ENCODE peak calls at places on chromosomes 3 and 15, in seven cellular contexts. G is PC-3, I is H9, B is mesendoderm, O is endothelial cell of umbilical vein, S is osteoblast, X is H1. W is an unnamed sample. For H3K79me2, the result is how much of the 10 kb centered on the place peaks cover.

GRCh38 chr3:138270245-138270644 is 59.4 kb downstream of the NME9 start:
- DNase-seq in O (no peak), B (no peak), X (no peak), S (no peak), I (no peak), G (peak), W (no peak)

GRCh38 chr3:65303431-65303830 is 615.6 kb upstream of the ADAMTS9 start:
- DNase-seq in B (no peak), I (no peak), G (no peak), X (no peak), O (no peak), S (no peak), W (no peak)

GRCh38 chr3:133989931-133990702 is 39.6 kb downstream of the SLCO2A1 start:
- DNase-seq in S (no peak), I (no peak), B (no peak), X (no peak), O (no peak), G (no peak), W (no peak)

GRCh38 chr3:120244834-120245225 is 40.2 kb downstream of the GPR156 start:
- DNase-seq in B (peak), I (no peak), S (no peak), X (no peak), O (no peak), G (no peak), W (no peak)

GRCh38 chr15:28094732-28095521 is 4.2 kb downstream of the OCA2 start:
- DNase-seq in B (peak), G (peak), I (peak), O (no peak), S (peak), X (peak), W (no peak)

GRCh38 chr15:73389971-73390544 is 21.3 kb upstream of the HCN4 start:
- DNase-seq in B (no peak), S (no peak), O (no peak), G (no peak), X (no peak), I (no peak), W (no peak)

GRCh38 chr3:72993391-72993790 is 3.2 kb upstream of the PPP4R2 start:
- DNase-seq in B (peak), I (peak), G (peak), O (no peak), S (no peak), X (no peak), W (no peak)

GRCh38 chr15:88912500-88912921 is 668 bp downstream of the MFGE8 start:
- DNase-seq in X (no peak), B (peak), S (peak), I (no peak), G (no peak), O (no peak), W (no peak)

GRCh38 chr3:169865176-169865800 is 4.4 kb downstream of the LRRC31 start:
- DNase-seq in O (no peak), B (no peak), G (no peak), I (no peak), X (no peak), S (no peak), W (no peak)

GRCh38 chr3:157135671-157136396 is 24.1 kb downstream of the CCNL1 start:
- DNase-seq in I (no peak), S (no peak), B (peak), G (peak), X (no peak), O (no peak), W (no peak)

GRCh38 chr15:38861108-38861507 is 296.5 kb upstream of the RASGRP1 start:
- DNase-seq in O (no peak), B (no peak), G (no peak), X (no peak), S (no peak), I (no peak), W (no peak)

GRCh38 chr15:66945286-66945685 is 120.1 kb upstream of the SMAD3 start:
- DNase-seq in S (no peak), O (no peak), I (no peak), B (no peak), X (no peak), G (no peak), W (no peak)

GRCh38 chr3:184711366-184712247 is at the start of gene MAGEF1:
- DNase-seq in S (peak), B (peak), G (peak), I (peak), O (peak), X (peak), W (peak)

GRCh38 chr3:43638594-43639447 is 17.0 kb upstream of the ANO10 start:
- DNase-seq in X (no peak), G (peak), S (no peak), I (peak), O (peak), B (peak), W (peak)

GRCh38 chr3:125165948-125166553 is 46.5 kb downstream of the SLC12A8 start:
- DNase-seq in B (no peak), I (no peak), S (no peak), G (no peak), O (no peak), X (no peak), W (no peak)

GRCh38 chr15:50463423-50464358 is 39.5 kb downstream of the USP8 start:
- DNase-seq in X (no peak), I (no peak), G (no peak), O (peak), B (no peak), S (no peak), W (no peak)

GRCh38 chr3:184361932-184362667 is 590 bp downstream of the POLR2H start:
- DNase-seq in G (peak), O (no peak), X (peak), S (peak), B (peak), I (peak), W (peak)

GRCh38 chr15:79515628-79516027 is 83.5 kb downstream of the MINAR1 start:
- DNase-seq in G (no peak), S (no peak), I (no peak), X (no peak), O (no peak), B (no peak), W (no peak)

GRCh38 chr15:71648095-71648494 is 162.3 kb upstream of the NR2E3 start:
- DNase-seq in S (no peak), B (no peak), G (no peak), O (no peak), X (no peak), I (no peak), W (no peak)

GRCh38 chr3:108037770-108038169 is 53.1 kb downstream of the CD47 start:
- DNase-seq in O (no peak), I (no peak), G (no peak), X (no peak), B (no peak), S (no peak), W (no peak)

GRCh38 chr3:47009225-47010049 is 30.0 kb downstream of the NBEAL2 start:
- DNase-seq in B (peak), O (peak), S (peak), G (no peak), I (peak), X (peak), W (no peak)

GRCh38 chr3:111315911-111316310 is 226.1 kb upstream of the CD96 start:
- DNase-seq in S (no peak), I (no peak), O (no peak), X (no peak), G (peak), B (no peak), W (peak)

GRCh38 chr3:62159056-62159455 is 214.3 kb downstream of the FEZF2 start:
- DNase-seq in I (no peak), X (no peak), B (no peak), O (no peak), S (no peak), G (no peak), W (no peak)

GRCh38 chr3:102163039-102163817 is 271.6 kb upstream of the ZPLD1 start:
- DNase-seq in X (no peak), S (no peak), B (no peak), O (peak), G (peak), I (no peak), W (peak)

GRCh38 chr3:196969001-196969659 is 497 bp upstream of the PIGZ start:
- DNase-seq in S (peak), I (no peak), B (no peak), O (peak), G (peak), X (no peak), W (peak)

DNA sequence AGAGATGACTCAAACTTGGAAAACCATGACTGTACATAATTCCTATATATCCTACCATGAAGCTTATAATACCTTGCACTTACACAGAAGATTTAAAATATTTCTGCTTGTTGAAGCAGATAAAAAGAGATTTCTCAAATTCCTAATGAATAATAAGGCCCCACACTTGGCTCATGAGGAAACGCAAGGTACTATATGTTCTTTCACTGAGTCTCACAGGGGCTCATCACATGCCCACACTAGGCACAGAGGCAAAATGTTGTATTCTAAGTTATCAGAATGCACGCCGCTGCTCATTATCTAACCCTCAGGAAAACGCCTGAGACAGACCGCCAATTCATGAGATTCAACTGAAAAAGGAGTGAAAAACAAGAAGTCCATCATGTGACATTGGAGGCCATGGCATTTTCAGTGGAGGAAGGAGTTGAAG is 5.6 kb downstream of the MYO1E start:
- DNase-seq in I (no peak), S (no peak), B (no peak), X (no peak), G (no peak), O (no peak), W (no peak)
- H3K79me2 ChIP-seq in I (under half), S (half or more), B (under half), X (half or more), G (half or more), O (half or more), W (half or more)

DNA sequence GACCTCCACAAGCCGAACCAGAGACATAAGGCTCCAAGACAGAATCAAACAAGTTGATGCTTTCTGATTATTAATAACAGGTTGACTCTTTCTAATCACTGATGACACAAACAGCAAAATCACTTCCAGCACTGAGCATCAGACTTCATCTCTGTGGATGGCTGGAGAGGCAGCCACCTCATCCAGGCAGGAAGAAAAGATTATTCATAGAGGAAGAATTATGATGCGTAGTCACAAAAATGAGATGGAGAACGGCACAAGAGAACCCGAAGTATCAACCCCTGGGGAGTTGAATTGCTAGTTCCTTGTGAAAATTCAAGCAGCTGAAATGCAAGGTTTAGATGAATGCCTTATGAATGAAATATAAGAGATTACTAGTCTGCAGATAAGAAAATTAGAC is 49.9 kb upstream of the LMCD1 start:
- DNase-seq in I (no peak), G (no peak), X (no peak), O (peak), B (no peak), S (peak), W (no peak)
- H3K4me2 ChIP-seq in I (no peak), G (no peak), X (no peak), O (no peak), B (no peak), S (peak), W (no peak)

DNA sequence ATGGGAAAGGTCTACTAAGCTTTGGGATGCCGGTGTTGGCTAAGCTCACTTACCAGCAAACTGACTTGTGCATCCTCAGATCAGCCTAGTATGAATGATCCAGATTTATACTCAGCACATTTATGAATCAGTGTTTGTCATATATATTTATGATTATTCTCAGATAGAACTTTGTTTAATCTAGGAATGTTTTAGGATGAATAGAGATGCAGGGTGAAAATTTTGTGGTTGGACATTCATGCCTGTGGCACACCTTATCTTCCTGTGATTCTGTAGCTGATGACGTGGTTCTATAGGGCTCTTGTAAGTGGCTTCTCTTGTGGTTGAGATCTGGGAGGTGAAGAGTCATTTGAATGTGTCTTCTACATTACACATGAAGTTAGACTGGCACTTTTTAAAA is 11.4 kb downstream of the CDIN1 start:
- DNase-seq in I (no peak), G (peak), B (no peak), S (no peak), X (no peak), O (no peak), W (no peak)
- H3K79me2 ChIP-seq in I (under half), G (half or more), B (under half), S (under half), X (under half), O (under half), W (half or more)

GRCh38 chr3:32857921-32858320 is 40.1 kb downstream of the TRIM71 start:
- DNase-seq in G (no peak), I (no peak), O (no peak), B (no peak), S (no peak), X (no peak), W (no peak)

GRCh38 chr3:32855350-32855953 is 37.7 kb downstream of the TRIM71 start:
- DNase-seq in S (peak), X (no peak), G (no peak), O (no peak), B (no peak), I (no peak), W (no peak)

GRCh38 chr3:32856355-32856889 is 38.6 kb downstream of the TRIM71 start:
- DNase-seq in S (peak), X (no peak), I (no peak), G (peak), O (no peak), B (no peak), W (no peak)

GRCh38 chr3:32859604-32860237 is 41.9 kb downstream of the TRIM71 start:
- DNase-seq in S (no peak), I (no peak), O (no peak), G (no peak), B (no peak), X (no peak), W (no peak)

DNA sequence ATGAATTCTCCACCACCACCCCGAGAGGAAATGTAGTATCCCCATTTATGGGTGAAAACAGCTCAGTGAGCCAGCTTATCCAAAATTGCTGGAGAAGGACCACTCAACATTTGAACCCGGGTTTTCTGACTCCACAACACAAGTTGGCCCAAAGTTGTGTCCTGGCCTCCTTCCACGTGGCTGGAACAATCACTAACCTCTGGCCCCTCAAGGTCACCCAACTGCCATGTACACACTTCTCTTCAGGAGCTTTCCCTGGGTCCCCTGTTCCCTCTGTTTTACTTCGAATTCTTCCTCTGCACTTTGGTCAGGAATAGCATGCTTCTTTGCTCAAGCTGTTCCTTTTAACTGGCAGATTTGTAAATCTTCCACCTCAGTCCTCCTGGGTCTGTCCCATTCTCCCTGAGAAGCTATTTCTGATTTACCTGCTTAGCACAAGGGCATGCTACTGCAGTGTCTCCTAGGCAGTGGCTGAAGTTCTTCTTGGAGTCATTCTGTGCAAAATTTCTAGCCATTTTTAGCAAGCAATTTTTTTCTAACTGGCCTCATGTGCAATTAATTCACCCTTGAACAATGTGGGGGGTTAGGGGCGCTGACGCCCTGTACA is 39.2 kb downstream of the TRIM71 start:
- DNase-seq in I (no peak), B (no peak), S (no peak), G (no peak), O (no peak), X (no peak), W (no peak)
- H3K4me2 ChIP-seq in I (no peak), B (no peak), S (no peak), G (no peak), O (no peak), X (no peak), W (peak)

GRCh38 chr3:152196782-152197181 is 71.9 kb upstream of the MBNL1 start:
- DNase-seq in X (no peak), S (no peak), G (no peak), I (no peak), B (no peak), O (no peak), W (no peak)
- H3K79me2 ChIP-seq in X (under half), S (under half), G (under half), I (under half), B (under half), O (under half), W (under half)